ENCODE peak calls at places on chromosome 16, in seven cellular contexts. H is stimulated activated CD4-positive, alpha-beta T cell treated with anti-CD3 and anti-CD28 coated beads, TNF-alpha, amount 100 ng/mL, for 48 hours; T is T1000; C is natural killer cell; U is NCI-H1105 treated with DMSO at 0.1 percent for 48 hours; O is neuronal stem cell; B is activated CD4-positive, alpha-beta T cell treated with anti-CD3 and anti-CD28 coated beads, Interleukin-2, amount 50 U/mL, for 1 hour. I is an unnamed sample.

GRCh38 chr16:53809088-53809951 is 105.4 kb downstream of the FTO start:
- DNase-seq in O (no peak), C (no peak), U (no peak), B (no peak), H (no peak), T (no peak), I (no peak)

GRCh38 chr16:51152691-51153261 is 1.7 kb upstream of the SALL1 start:
- DNase-seq in T (peak; percentile 71), B (no peak), O (no peak), U (no peak), C (no peak), H (no peak), I (no peak)

GRCh38 chr16:11051430-11052079 is 107.2 kb downstream of the CLEC16A start:
- DNase-seq in U (no peak), H (no peak), C (no peak), O (no peak), B (no peak), T (no peak), I (no peak)

GRCh38 chr16:64771273-64771672 is 350.6 kb downstream of the CDH11 start:
- DNase-seq in H (no peak), O (no peak), T (no peak), B (no peak), C (no peak), U (no peak), I (no peak)

GRCh38 chr16:29007865-29008593 is 23.2 kb downstream of the LAT start:
- DNase-seq in U (no peak), H (peak; percentile 71), B (peak; percentile 65), C (no peak), O (no peak), T (no peak), I (no peak)

GRCh38 chr16:87661561-87661960 is 59.3 kb downstream of the JPH3 start:
- DNase-seq in O (peak; percentile 63), T (peak; percentile 13), B (peak; percentile 7), U (no peak), C (peak; percentile 26), H (peak; percentile 5), I (no peak)

GRCh38 chr16:52671560-52671959 is 124.6 kb upstream of the TOX3 start:
- DNase-seq in O (no peak), U (no peak), B (no peak), H (no peak), C (no peak), T (no peak), I (no peak)

GRCh38 chr16:10338426-10338825 is 47.4 kb upstream of the ATF7IP2 start:
- DNase-seq in O (no peak), B (no peak), H (no peak), T (no peak), C (no peak), U (no peak), I (no peak)

GRCh38 chr16:2385441-2385840 is 43.8 kb upstream of the CCNF start:
- DNase-seq in B (no peak), C (no peak), O (no peak), T (no peak), U (no peak), H (no peak), I (no peak)

GRCh38 chr16:66520406-66521194 is 29.3 kb downstream of the TK2 start:
- DNase-seq in H (no peak), O (no peak), T (no peak), C (no peak), B (no peak), U (no peak), I (no peak)

GRCh38 chr16:53946745-53947386 is 242.9 kb downstream of the FTO start:
- DNase-seq in C (no peak), B (no peak), O (no peak), U (peak; percentile 30), T (no peak), H (no peak), I (no peak)

GRCh38 chr16:29825145-29826044 is 5.1 kb downstream of the MVP start:
- DNase-seq in O (no peak), B (no peak), H (no peak), C (no peak), U (no peak), T (peak; percentile 60), I (no peak)

GRCh38 chr16:49593423-49594040 is 219.9 kb downstream of the C16orf78 start:
- DNase-seq in H (no peak), O (no peak), T (no peak), U (no peak), C (no peak), B (no peak), I (peak; percentile 48)